ENCODE peak calls at places on chromosomes 12 and 14, in five cellular contexts. N is DMS53; Q is fibroblast of the aortic adventitia; U is GM19239; R is stimulated activated effector memory CD8-positive, alpha-beta T cell treated with anti-CD3 and anti-CD28 coated beads, Interleukin-12 subunit alpha, Interleukin-12 subunit beta, amount 100 ng/mL, for 72 hours. T is an unnamed sample.

GRCh38 chr12:56896082-56896481 is 38.1 kb downstream of the SDR9C7 start:
- DNase-seq in N (no peak), Q (no peak), U (no peak), R (no peak), T (no peak)

GRCh38 chr12:88585054-88585453 is 4.8 kb upstream of the KITLG start:
- DNase-seq in N (no peak), Q (no peak), U (no peak), R (no peak), T (no peak)

GRCh38 chr14:95056476-95056875 is 100.9 kb downstream of the DICER1 start:
- DNase-seq in N (no peak), Q (no peak), U (no peak), R (no peak), T (peak)

GRCh38 chr12:117837737-117838050 is 131.1 kb downstream of the KSR2 start:
- DNase-seq in N (no peak), Q (no peak), U (no peak), R (no peak), T (no peak)

GRCh38 chr12:32819424-32819823 is 63.7 kb upstream of the YARS2 start:
- DNase-seq in N (no peak), Q (no peak), U (no peak), R (no peak), T (no peak)

GRCh38 chr12:117968826-117969659 is at the start of gene KSR2:
- DNase-seq in N (peak), Q (peak), U (peak), R (peak), T (peak)

GRCh38 chr12:107818984-107819383 is 44.5 kb downstream of the ASCL4 start:
- DNase-seq in N (no peak), Q (peak), U (no peak), R (no peak), T (no peak)

GRCh38 chr12:79983969-79984629 is 49.2 kb upstream of the PPP1R12A start:
- DNase-seq in N (peak), Q (peak), U (no peak), R (no peak), T (no peak)